ENCODE peak calls at places on chromosomes 13 and 19, in seven cellular contexts. One of them, this sample, is unnamed.

GRCh38 chr13:20550799-20551198 is 16.2 kb upstream of the IFT88 start:
- DNase-seq in small intestine: no peak
- DNase-seq in colonic mucosa: no peak
- DNase-seq in A549: no peak
- DNase-seq in CD8-positive, alpha-beta memory T cell: no peak
- DNase-seq in CD4-positive, CD25-positive, alpha-beta regulatory T cell: no peak
- DNase-seq in stomach: no peak
- DNase-seq in this sample: no peak

GRCh38 chr13:100497394-100497793 is 91.2 kb downstream of the GGACT start:
- DNase-seq in small intestine: no peak
- DNase-seq in colonic mucosa: no peak
- DNase-seq in A549: no peak
- DNase-seq in CD8-positive, alpha-beta memory T cell: no peak
- DNase-seq in CD4-positive, CD25-positive, alpha-beta regulatory T cell: no peak
- DNase-seq in stomach: no peak
- DNase-seq in this sample: no peak

GRCh38 chr19:1457031-1457739 is 7.3 kb downstream of the APC2 start:
- DNase-seq in small intestine: no peak
- DNase-seq in colonic mucosa: no peak
- DNase-seq in A549: no peak
- DNase-seq in CD8-positive, alpha-beta memory T cell: no peak
- DNase-seq in CD4-positive, CD25-positive, alpha-beta regulatory T cell: no peak
- DNase-seq in stomach: no peak
- DNase-seq in this sample: no peak

GRCh38 chr13:40087021-40088002 is 431.9 kb downstream of the COG6 start:
- DNase-seq in small intestine: no peak
- DNase-seq in colonic mucosa: no peak
- DNase-seq in A549: no peak
- DNase-seq in CD8-positive, alpha-beta memory T cell: no peak
- DNase-seq in CD4-positive, CD25-positive, alpha-beta regulatory T cell: no peak
- DNase-seq in stomach: no peak
- DNase-seq in this sample: no peak

GRCh38 chr13:28408235-28408848 is 86.6 kb downstream of the FLT1 start:
- DNase-seq in small intestine: peak; percentile 9
- DNase-seq in colonic mucosa: peak; percentile 21
- DNase-seq in A549: no peak
- DNase-seq in CD8-positive, alpha-beta memory T cell: no peak
- DNase-seq in CD4-positive, CD25-positive, alpha-beta regulatory T cell: no peak
- DNase-seq in stomach: no peak
- DNase-seq in this sample: no peak

GRCh38 chr13:58680115-58680514 is 1048.6 kb downstream of the PCDH17 start:
- DNase-seq in small intestine: no peak
- DNase-seq in colonic mucosa: no peak
- DNase-seq in A549: no peak
- DNase-seq in CD8-positive, alpha-beta memory T cell: no peak
- DNase-seq in CD4-positive, CD25-positive, alpha-beta regulatory T cell: no peak
- DNase-seq in stomach: no peak
- DNase-seq in this sample: no peak

GRCh38 chr13:113724780-113725315 is 34.2 kb upstream of the TMEM255B start:
- DNase-seq in small intestine: peak; percentile 66
- DNase-seq in colonic mucosa: peak; percentile 82
- DNase-seq in A549: peak; percentile 49
- DNase-seq in CD8-positive, alpha-beta memory T cell: peak; percentile 89
- DNase-seq in CD4-positive, CD25-positive, alpha-beta regulatory T cell: peak; percentile 83
- DNase-seq in stomach: peak; percentile 72
- DNase-seq in this sample: peak; percentile 93

GRCh38 chr19:54325194-54325621 is 12.2 kb upstream of the LILRA5 start:
- DNase-seq in small intestine: peak; percentile 35
- DNase-seq in colonic mucosa: peak; percentile 29
- DNase-seq in A549: peak; percentile 60
- DNase-seq in CD8-positive, alpha-beta memory T cell: peak; percentile 49
- DNase-seq in CD4-positive, CD25-positive, alpha-beta regulatory T cell: peak; percentile 33
- DNase-seq in stomach: no peak
- DNase-seq in this sample: peak; percentile 44

GRCh38 chr13:64278493-64278892 is 2862.8 kb upstream of the PCDH20 start:
- DNase-seq in small intestine: no peak
- DNase-seq in colonic mucosa: no peak
- DNase-seq in A549: no peak
- DNase-seq in CD8-positive, alpha-beta memory T cell: no peak
- DNase-seq in CD4-positive, CD25-positive, alpha-beta regulatory T cell: no peak
- DNase-seq in stomach: no peak
- DNase-seq in this sample: no peak

GRCh38 chr19:41904118-41904870 is 21.3 kb downstream of the ARHGEF1 start:
- DNase-seq in small intestine: peak; percentile 98
- DNase-seq in colonic mucosa: peak; percentile 93
- DNase-seq in A549: peak; percentile 79
- DNase-seq in CD8-positive, alpha-beta memory T cell: no peak
- DNase-seq in CD4-positive, CD25-positive, alpha-beta regulatory T cell: no peak
- DNase-seq in stomach: peak; percentile 90
- DNase-seq in this sample: no peak

GRCh38 chr19:44823373-44823698 is 14.4 kb downstream of the BCAM start:
- DNase-seq in small intestine: no peak
- DNase-seq in colonic mucosa: no peak
- DNase-seq in A549: no peak
- DNase-seq in CD8-positive, alpha-beta memory T cell: no peak
- DNase-seq in CD4-positive, CD25-positive, alpha-beta regulatory T cell: no peak
- DNase-seq in stomach: no peak
- DNase-seq in this sample: no peak

GRCh38 chr19:53394522-53394973 is 401 bp upstream of the ZNF765 start:
- DNase-seq in small intestine: no peak
- DNase-seq in colonic mucosa: no peak
- DNase-seq in A549: no peak
- DNase-seq in CD8-positive, alpha-beta memory T cell: no peak
- DNase-seq in CD4-positive, CD25-positive, alpha-beta regulatory T cell: no peak
- DNase-seq in stomach: peak; percentile 31
- DNase-seq in this sample: no peak

GRCh38 chr13:106230450-106230849 is 305.0 kb downstream of the EFNB2 start:
- DNase-seq in small intestine: no peak
- DNase-seq in colonic mucosa: no peak
- DNase-seq in A549: no peak
- DNase-seq in CD8-positive, alpha-beta memory T cell: no peak
- DNase-seq in CD4-positive, CD25-positive, alpha-beta regulatory T cell: no peak
- DNase-seq in stomach: no peak
- DNase-seq in this sample: no peak

GRCh38 chr13:65943024-65943423 is 1287.1 kb downstream of the PCDH9 start:
- DNase-seq in small intestine: no peak
- DNase-seq in colonic mucosa: no peak
- DNase-seq in A549: no peak
- DNase-seq in CD8-positive, alpha-beta memory T cell: no peak
- DNase-seq in CD4-positive, CD25-positive, alpha-beta regulatory T cell: no peak
- DNase-seq in stomach: no peak
- DNase-seq in this sample: no peak

GRCh38 chr13:55000844-55001243 is 1972.2 kb downstream of the OLFM4 start:
- DNase-seq in small intestine: no peak
- DNase-seq in colonic mucosa: no peak
- DNase-seq in A549: no peak
- DNase-seq in CD8-positive, alpha-beta memory T cell: no peak
- DNase-seq in CD4-positive, CD25-positive, alpha-beta regulatory T cell: no peak
- DNase-seq in stomach: no peak
- DNase-seq in this sample: no peak

GRCh38 chr19:53873451-53874383 is 6.0 kb downstream of the MYADM start:
- DNase-seq in small intestine: no peak
- DNase-seq in colonic mucosa: no peak
- DNase-seq in A549: no peak
- DNase-seq in CD8-positive, alpha-beta memory T cell: peak; percentile 42
- DNase-seq in CD4-positive, CD25-positive, alpha-beta regulatory T cell: no peak
- DNase-seq in stomach: no peak
- DNase-seq in this sample: no peak

GRCh38 chr13:31394491-31394890 is 194.7 kb downstream of the B3GLCT start:
- DNase-seq in small intestine: no peak
- DNase-seq in colonic mucosa: no peak
- DNase-seq in A549: no peak
- DNase-seq in CD8-positive, alpha-beta memory T cell: no peak
- DNase-seq in CD4-positive, CD25-positive, alpha-beta regulatory T cell: no peak
- DNase-seq in stomach: no peak
- DNase-seq in this sample: no peak

GRCh38 chr13:30810261-30810701 is 74.9 kb downstream of the ALOX5AP start:
- DNase-seq in small intestine: no peak
- DNase-seq in colonic mucosa: no peak
- DNase-seq in A549: no peak
- DNase-seq in CD8-positive, alpha-beta memory T cell: no peak
- DNase-seq in CD4-positive, CD25-positive, alpha-beta regulatory T cell: no peak
- DNase-seq in stomach: no peak
- DNase-seq in this sample: no peak

GRCh38 chr13:75485286-75486062 is 3.5 kb upstream of the TBC1D4 start:
- DNase-seq in small intestine: no peak
- DNase-seq in colonic mucosa: no peak
- DNase-seq in A549: peak; percentile 3
- DNase-seq in CD8-positive, alpha-beta memory T cell: no peak
- DNase-seq in CD4-positive, CD25-positive, alpha-beta regulatory T cell: no peak
- DNase-seq in stomach: no peak
- DNase-seq in this sample: no peak

GRCh38 chr19:8367327-8368001 is 3.5 kb downstream of the ANGPTL4 start:
- DNase-seq in small intestine: peak; percentile 76
- DNase-seq in colonic mucosa: peak; percentile 79
- DNase-seq in A549: no peak
- DNase-seq in CD8-positive, alpha-beta memory T cell: no peak
- DNase-seq in CD4-positive, CD25-positive, alpha-beta regulatory T cell: no peak
- DNase-seq in stomach: peak; percentile 96
- DNase-seq in this sample: no peak

GRCh38 chr13:94658926-94659649 is 53.3 kb downstream of the SOX21 start:
- DNase-seq in small intestine: no peak
- DNase-seq in colonic mucosa: no peak
- DNase-seq in A549: peak; percentile 5
- DNase-seq in CD8-positive, alpha-beta memory T cell: no peak
- DNase-seq in CD4-positive, CD25-positive, alpha-beta regulatory T cell: no peak
- DNase-seq in stomach: no peak
- DNase-seq in this sample: no peak

GRCh38 chr19:35135389-35135909 is 590 bp upstream of the LGI4 start:
- DNase-seq in small intestine: peak; percentile 51
- DNase-seq in colonic mucosa: peak; percentile 84
- DNase-seq in A549: peak; percentile 99
- DNase-seq in CD8-positive, alpha-beta memory T cell: peak; percentile 44
- DNase-seq in CD4-positive, CD25-positive, alpha-beta regulatory T cell: peak; percentile 42
- DNase-seq in stomach: peak; percentile 82
- DNase-seq in this sample: peak; percentile 41

GRCh38 chr19:35138305-35138799 is 272 bp upstream of the FXYD1 start:
- DNase-seq in small intestine: no peak
- DNase-seq in colonic mucosa: peak; percentile 20
- DNase-seq in A549: no peak
- DNase-seq in CD8-positive, alpha-beta memory T cell: no peak
- DNase-seq in CD4-positive, CD25-positive, alpha-beta regulatory T cell: no peak
- DNase-seq in stomach: no peak
- DNase-seq in this sample: no peak

GRCh38 chr19:35136231-35136630 is 1.4 kb upstream of the LGI4 start:
- DNase-seq in small intestine: no peak
- DNase-seq in colonic mucosa: peak; percentile 22
- DNase-seq in A549: no peak
- DNase-seq in CD8-positive, alpha-beta memory T cell: no peak
- DNase-seq in CD4-positive, CD25-positive, alpha-beta regulatory T cell: no peak
- DNase-seq in stomach: no peak
- DNase-seq in this sample: no peak

GRCh38 chr19:35139618-35139943 is 957 bp downstream of the FXYD1 start:
- DNase-seq in small intestine: no peak
- DNase-seq in colonic mucosa: no peak
- DNase-seq in A549: no peak
- DNase-seq in CD8-positive, alpha-beta memory T cell: no peak
- DNase-seq in CD4-positive, CD25-positive, alpha-beta regulatory T cell: no peak
- DNase-seq in stomach: no peak
- DNase-seq in this sample: no peak

DNA sequence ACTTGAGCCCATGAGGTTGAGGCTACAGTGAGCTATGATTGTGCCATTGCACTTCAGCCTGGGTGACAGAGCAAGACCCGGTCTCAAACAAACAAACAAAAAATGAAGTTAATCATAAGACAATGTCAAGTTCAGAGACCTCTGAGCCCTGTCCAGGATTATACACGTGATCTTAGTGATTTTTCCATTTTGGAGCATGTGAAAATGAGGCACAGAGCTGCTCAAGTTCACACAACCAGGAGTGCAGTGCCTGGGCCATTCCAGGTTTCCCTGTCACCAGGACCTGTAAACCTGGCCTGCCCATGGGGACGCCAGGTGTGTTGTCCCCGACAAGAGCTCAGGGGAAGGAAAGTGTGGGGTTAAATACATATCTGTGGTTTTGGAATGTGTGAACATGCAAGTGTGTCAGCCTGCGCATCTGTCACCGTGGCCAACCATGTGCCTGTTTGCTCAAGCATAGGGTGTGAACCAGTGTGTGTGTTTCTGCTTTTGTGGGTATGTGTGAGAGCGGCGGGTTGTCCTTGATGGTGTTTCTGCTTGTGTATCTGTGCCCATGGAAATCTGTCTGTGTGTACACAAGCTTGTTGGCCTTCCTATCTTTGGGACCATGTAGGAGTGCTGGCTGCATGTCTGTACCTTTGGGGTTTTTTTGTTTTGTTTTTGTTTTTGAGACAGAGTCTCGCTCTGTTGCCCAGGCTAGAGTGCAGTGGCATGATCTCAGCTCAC is 1.5 kb upstream of the FXYD1 start:
- DNase-seq in small intestine: no peak
- DNase-seq in colonic mucosa: peak; percentile 36
- DNase-seq in A549: no peak
- DNase-seq in CD8-positive, alpha-beta memory T cell: no peak
- DNase-seq in CD4-positive, CD25-positive, alpha-beta regulatory T cell: no peak
- DNase-seq in stomach: no peak
- DNase-seq in this sample: no peak
- H3K4me1 ChIP-seq in small intestine: no peaks in the 10 kb centered on the region
- H3K4me1 ChIP-seq in colonic mucosa: no peaks in the 10 kb centered on the region
- H3K4me1 ChIP-seq in A549: peaks cover 17% of the 10 kb centered on the region
- H3K4me1 ChIP-seq in CD8-positive, alpha-beta memory T cell: peaks cover 13% of the 10 kb centered on the region
- H3K4me1 ChIP-seq in CD4-positive, CD25-positive, alpha-beta regulatory T cell: peaks cover 18% of the 10 kb centered on the region
- H3K4me1 ChIP-seq in stomach: peaks cover 62% of the 10 kb centered on the region
- H3K4me1 ChIP-seq in this sample: peaks cover 15% of the 10 kb centered on the region

GRCh38 chr19:15195381-15195964 is 5.3 kb downstream of the NOTCH3 start:
- DNase-seq in small intestine: no peak
- DNase-seq in colonic mucosa: peak; percentile 41
- DNase-seq in A549: peak; percentile 33
- DNase-seq in CD8-positive, alpha-beta memory T cell: no peak
- DNase-seq in CD4-positive, CD25-positive, alpha-beta regulatory T cell: no peak
- DNase-seq in stomach: peak; percentile 56
- DNase-seq in this sample: no peak
- H3K4me1 ChIP-seq in small intestine: no peaks in the 10 kb centered on the region
- H3K4me1 ChIP-seq in colonic mucosa: no peaks in the 10 kb centered on the region
- H3K4me1 ChIP-seq in A549: peaks cover 18% of the 10 kb centered on the region
- H3K4me1 ChIP-seq in CD8-positive, alpha-beta memory T cell: no peaks in the 10 kb centered on the region
- H3K4me1 ChIP-seq in CD4-positive, CD25-positive, alpha-beta regulatory T cell: peaks cover 6% of the 10 kb centered on the region
- H3K4me1 ChIP-seq in stomach: peaks cover 48% of the 10 kb centered on the region
- H3K4me1 ChIP-seq in this sample: no peaks in the 10 kb centered on the region

DNA sequence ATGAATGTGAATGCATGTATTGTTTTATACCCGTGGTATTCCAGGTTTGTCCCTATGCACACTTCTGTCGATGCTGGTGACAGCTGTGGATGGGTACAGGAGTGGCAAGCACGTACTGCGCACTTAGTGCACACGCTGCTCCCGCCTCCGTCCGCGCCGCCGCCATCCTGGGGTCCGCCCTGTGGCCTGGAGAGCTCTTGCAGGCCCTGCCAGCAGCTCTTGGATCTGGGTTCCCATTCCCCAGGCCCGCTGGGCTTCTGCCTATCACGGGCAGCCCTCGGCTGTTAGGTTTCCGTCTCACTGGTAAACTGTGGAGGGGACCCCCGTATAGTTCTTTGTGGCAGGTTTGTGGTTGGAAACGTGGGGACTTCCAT is 4.0 kb downstream of the GNA11 start:
- DNase-seq in small intestine: peak; percentile 64
- DNase-seq in colonic mucosa: peak; percentile 57
- DNase-seq in A549: no peak
- DNase-seq in CD8-positive, alpha-beta memory T cell: no peak
- DNase-seq in CD4-positive, CD25-positive, alpha-beta regulatory T cell: no peak
- DNase-seq in stomach: no peak
- DNase-seq in this sample: no peak
- H3K4me1 ChIP-seq in small intestine: no peaks in the 10 kb centered on the region
- H3K4me1 ChIP-seq in colonic mucosa: peaks cover 40% of the 10 kb centered on the region
- H3K4me1 ChIP-seq in A549: peaks cover 10% of the 10 kb centered on the region
- H3K4me1 ChIP-seq in CD8-positive, alpha-beta memory T cell: peaks cover 34% of the 10 kb centered on the region
- H3K4me1 ChIP-seq in CD4-positive, CD25-positive, alpha-beta regulatory T cell: peaks cover 33% of the 10 kb centered on the region
- H3K4me1 ChIP-seq in stomach: peaks cover 87% of the 10 kb centered on the region
- H3K4me1 ChIP-seq in this sample: peaks cover 38% of the 10 kb centered on the region

GRCh38 chr13:82436099-82436585 is 1446.1 kb downstream of the SLITRK1 start:
- DNase-seq in small intestine: no peak
- DNase-seq in colonic mucosa: no peak
- DNase-seq in A549: no peak
- DNase-seq in CD8-positive, alpha-beta memory T cell: no peak
- DNase-seq in CD4-positive, CD25-positive, alpha-beta regulatory T cell: no peak
- DNase-seq in stomach: no peak
- DNase-seq in this sample: no peak
- H3K4me1 ChIP-seq in small intestine: no peaks in the 10 kb centered on the region
- H3K4me1 ChIP-seq in colonic mucosa: no peaks in the 10 kb centered on the region
- H3K4me1 ChIP-seq in A549: no peaks in the 10 kb centered on the region
- H3K4me1 ChIP-seq in CD8-positive, alpha-beta memory T cell: no peaks in the 10 kb centered on the region
- H3K4me1 ChIP-seq in CD4-positive, CD25-positive, alpha-beta regulatory T cell: no peaks in the 10 kb centered on the region
- H3K4me1 ChIP-seq in stomach: no peaks in the 10 kb centered on the region
- H3K4me1 ChIP-seq in this sample: no peaks in the 10 kb centered on the region

This sample was measured in naive thymus-derived CD4-positive, alpha-beta T cell.